ENCODE peak calls at places on chromosomes 2 and 18, in nine cellular contexts. Y, S, N, U, P, V, K, T and M are unnamed samples.

GRCh38 chr2:209260281-209260680 is 163.6 kb upstream of the MAP2 start:
- DNase-seq in V (no peak), S (no peak), N (no peak), T (no peak), P (no peak), K (no peak), U (no peak), Y (no peak), M (no peak)

GRCh38 chr2:238420878-238421694 is 5.6 kb upstream of the ASB1 start:
- DNase-seq in K (no peak), V (no peak), N (no peak), P (no peak), U (no peak), Y (no peak), S (no peak), T (no peak), M (no peak)

GRCh38 chr2:163659224-163659623 is 76.6 kb downstream of the FIGN start:
- DNase-seq in U (peak; percentile 47), S (peak; percentile 67), Y (no peak), N (no peak), P (no peak), T (no peak), V (no peak), K (no peak), M (no peak)

GRCh38 chr2:46983065-46983801 is 67.6 kb upstream of the MCFD2 start:
- DNase-seq in U (peak; percentile 66), P (no peak), Y (peak; percentile 52), V (no peak), N (no peak), S (peak; percentile 78), K (no peak), T (no peak), M (peak; percentile 22)

GRCh38 chr18:74806073-74806472 is 208.4 kb downstream of the ZNF407 start:
- DNase-seq in V (no peak), K (no peak), T (no peak), N (no peak), P (no peak), U (no peak), Y (peak; percentile 73), S (no peak), M (no peak)

GRCh38 chr18:75625966-75626365 is 198.5 kb upstream of the SMIM21 start:
- DNase-seq in V (no peak), N (no peak), P (no peak), K (no peak), T (no peak), U (no peak), Y (no peak), S (peak; percentile 3), M (no peak)

GRCh38 chr2:205775091-205775876 is 93.0 kb downstream of the NRP2 start:
- DNase-seq in U (no peak), K (no peak), P (peak; percentile 61), N (no peak), V (no peak), S (peak; percentile 18), Y (no peak), T (no peak), M (no peak)

GRCh38 chr2:45860136-45861106 is 208.9 kb downstream of the PRKCE start:
- DNase-seq in Y (peak; percentile 34), T (peak; percentile 32), N (no peak), K (peak; percentile 55), U (peak; percentile 54), S (peak; percentile 40), V (peak; percentile 55), P (no peak), M (peak; percentile 51)

GRCh38 chr2:27225526-27225925 is 8.4 kb downstream of the CAD start:
- DNase-seq in U (no peak), T (no peak), Y (no peak), V (no peak), K (no peak), N (no peak), S (no peak), P (no peak), M (no peak)

GRCh38 chr2:96869281-96869823 is 528 bp downstream of the SEMA4C start:
- DNase-seq in N (no peak), S (peak; percentile 65), T (peak; percentile 30), P (no peak), U (peak; percentile 48), V (peak; percentile 59), K (no peak), Y (peak; percentile 61), M (no peak)

GRCh38 chr18:30698571-30698970 is 344.0 kb downstream of the DSC3 start:
- DNase-seq in S (no peak), P (no peak), U (no peak), Y (no peak), T (no peak), V (no peak), K (no peak), N (no peak), M (no peak)

GRCh38 chr2:226652388-226652787 is 147.2 kb downstream of the IRS1 start:
- DNase-seq in U (peak; percentile 97), N (no peak), S (peak; percentile 98), T (no peak), K (no peak), V (peak; percentile 52), Y (no peak), P (no peak), M (no peak)

GRCh38 chr2:64196986-64197385 is 52.8 kb upstream of the PELI1 start:
- DNase-seq in K (no peak), T (no peak), N (no peak), Y (no peak), S (no peak), V (no peak), P (no peak), U (no peak), M (no peak)

GRCh38 chr18:41753826-41754225 is 201.2 kb upstream of the PIK3C3 start:
- DNase-seq in S (peak; percentile 2), K (no peak), U (peak; percentile 44), P (no peak), Y (no peak), T (no peak), V (no peak), N (no peak), M (no peak)

GRCh38 chr2:29562319-29562718 is 359.1 kb downstream of the ALK start:
- DNase-seq in Y (no peak), S (no peak), P (no peak), V (no peak), T (no peak), U (no peak), K (no peak), N (no peak), M (no peak)

GRCh38 chr2:205427112-205427511 is 255.2 kb upstream of the NRP2 start:
- DNase-seq in K (no peak), V (no peak), P (no peak), N (no peak), U (peak; percentile 41), Y (no peak), T (no peak), S (peak; percentile 81), M (no peak)

GRCh38 chr2:201996681-201997254 is 36.9 kb upstream of the FZD7 start:
- DNase-seq in K (no peak), P (no peak), T (no peak), N (no peak), V (no peak), U (no peak), S (no peak), Y (no peak), M (no peak)

GRCh38 chr18:24009651-24010333 is 4.8 kb upstream of the TTC39C start:
- DNase-seq in S (no peak), P (peak; percentile 72), Y (no peak), V (no peak), U (no peak), K (peak; percentile 60), T (peak; percentile 71), N (no peak), M (no peak)

GRCh38 chr2:120343433-120344105 is 2.4 kb upstream of the INHBB start:
- DNase-seq in N (peak; percentile 75), V (peak; percentile 42), U (peak; percentile 60), K (peak; percentile 62), Y (peak; percentile 71), P (peak; percentile 60), S (peak; percentile 70), T (peak; percentile 78), M (peak; percentile 80)

GRCh38 chr2:217992061-217992460 is 10.7 kb downstream of the TNS1 start:
- DNase-seq in T (no peak), U (no peak), N (no peak), K (no peak), P (no peak), V (no peak), S (no peak), Y (no peak), M (no peak)

GRCh38 chr18:4351005-4351404 is 104.1 kb downstream of the DLGAP1 start:
- DNase-seq in S (no peak), K (no peak), U (no peak), T (no peak), P (no peak), V (no peak), N (no peak), Y (no peak), M (no peak)

GRCh38 chr18:28794459-28795245 is 617.7 kb upstream of the CDH2 start:
- DNase-seq in U (peak; percentile 68), P (no peak), T (no peak), S (peak; percentile 97), V (peak; percentile 38), K (no peak), Y (no peak), N (no peak), M (no peak)

GRCh38 chr2:127382836-127383235 is 4.9 kb downstream of the MAP3K2 start:
- DNase-seq in V (no peak), K (no peak), P (no peak), Y (no peak), S (no peak), U (no peak), T (no peak), N (no peak), M (no peak)

GRCh38 chr18:22163432-22163831 is 6.0 kb upstream of the GATA6 start:
- DNase-seq in P (no peak), N (no peak), U (no peak), Y (no peak), T (no peak), S (no peak), K (no peak), V (no peak), M (no peak)

GRCh38 chr2:181675241-181675640 is 5.1 kb downstream of the NEUROD1 start:
- DNase-seq in P (no peak), V (no peak), T (no peak), S (no peak), K (no peak), N (no peak), U (no peak), Y (no peak), M (no peak)

GRCh38 chr18:74266161-74266560 is 25.6 kb downstream of the CYB5A start:
- DNase-seq in Y (no peak), V (no peak), T (no peak), S (peak; percentile 33), P (no peak), K (no peak), N (no peak), U (peak; percentile 54), M (no peak)

GRCh38 chr2:36380624-36381481 is 25.3 kb downstream of the CRIM1 start:
- DNase-seq in V (no peak), S (peak; percentile 47), K (no peak), U (peak; percentile 41), N (peak; percentile 42), T (no peak), P (no peak), Y (peak; percentile 66), M (no peak)